ENCODE peak calls at places on chromosomes 4 and X, in eight cellular contexts. Z, N, Y, H, B, Q, G and O are unnamed samples.

GRCh38 chrX:35115205-35115604 is 172.6 kb downstream of the FAM47B start:
- DNase-seq in Y (no peak), Q (no peak), N (no peak), B (no peak), H (no peak), Z (peak; percentile 68), G (no peak), O (no peak)

GRCh38 chr4:111618908-111619307 is 526.3 kb upstream of the FAM241A start:
- DNase-seq in B (no peak), H (no peak), Q (no peak), G (no peak), Y (no peak), Z (peak; percentile 45), N (no peak), O (no peak)

GRCh38 chr4:32215277-32215676 is 1495.1 kb downstream of the PCDH7 start:
- DNase-seq in B (no peak), N (no peak), H (no peak), G (peak; percentile 33), Q (no peak), Z (no peak), Y (no peak), O (no peak)

GRCh38 chr4:10108818-10109783 is 7.5 kb downstream of the WDR1 start:
- DNase-seq in G (no peak), Z (no peak), B (no peak), H (no peak), Q (no peak), N (no peak), Y (no peak), O (no peak)

GRCh38 chr4:102647117-102647516 is 113.7 kb downstream of the MANBA start:
- DNase-seq in N (no peak), G (no peak), B (no peak), H (no peak), Z (no peak), Y (no peak), Q (no peak), O (no peak)

GRCh38 chr4:89469930-89470375 is 162.4 kb upstream of the GPRIN3 start:
- DNase-seq in B (no peak), G (no peak), H (peak; percentile 93), Q (no peak), Y (no peak), Z (peak; percentile 94), N (no peak), O (peak; percentile 19)

GRCh38 chr4:93780080-93780479 is 48.5 kb upstream of the ATOH1 start:
- DNase-seq in Z (no peak), Y (no peak), B (no peak), Q (no peak), H (no peak), N (no peak), G (no peak), O (no peak)

GRCh38 chrX:1535241-1536041 is 1.5 kb downstream of the P2RY8 start:
- DNase-seq in B (no peak), Z (no peak), Y (no peak), H (no peak), N (no peak), G (no peak), Q (no peak), O (peak; percentile 79)

GRCh38 chrX:40167240-40168182 is 69.8 kb upstream of the BCOR start:
- DNase-seq in N (no peak), Q (no peak), G (peak; percentile 72), Z (no peak), Y (no peak), H (no peak), B (no peak), O (no peak)

GRCh38 chr4:75598390-75598789 is 31.9 kb downstream of the CDKL2 start:
- DNase-seq in H (no peak), Y (no peak), Z (peak; percentile 55), G (no peak), N (no peak), Q (no peak), B (no peak), O (no peak)

GRCh38 chr4:98199247-98199646 is 56.0 kb upstream of the STPG2 start:
- DNase-seq in Y (no peak), Z (no peak), G (no peak), Q (no peak), H (no peak), B (no peak), N (no peak), O (no peak)

GRCh38 chr4:171117457-171117856 is 695.7 kb upstream of the GALNTL6 start:
- DNase-seq in Q (no peak), G (no peak), N (no peak), Z (no peak), H (no peak), Y (no peak), B (no peak), O (no peak)

GRCh38 chr4:107392951-107393350 is 327.1 kb downstream of the PAPSS1 start:
- DNase-seq in N (peak; percentile 28), H (peak; percentile 71), B (no peak), G (no peak), Z (peak; percentile 2), Q (no peak), Y (no peak), O (no peak)

GRCh38 chr4:112860731-112861377 is 188.6 kb upstream of the ANK2 start:
- DNase-seq in H (no peak), N (no peak), Q (peak; percentile 21), Y (peak; percentile 36), B (no peak), G (no peak), Z (no peak), O (no peak)

GRCh38 chr4:36244257-36245084 is at the start of gene ARAP2:
- DNase-seq in G (peak; percentile 76), N (no peak), Q (no peak), B (no peak), Y (no peak), Z (peak; percentile 47), H (no peak), O (peak; percentile 87)

GRCh38 chr4:172726001-172726423 is 442.6 kb upstream of the GALNT7 start:
- DNase-seq in H (no peak), Y (no peak), B (no peak), Q (no peak), G (no peak), Z (no peak), N (no peak), O (no peak)

GRCh38 chr4:172727631-172728030 is 441.0 kb upstream of the GALNT7 start:
- DNase-seq in Y (no peak), Q (no peak), N (no peak), H (no peak), G (no peak), Z (no peak), B (no peak), O (no peak)

DNA sequence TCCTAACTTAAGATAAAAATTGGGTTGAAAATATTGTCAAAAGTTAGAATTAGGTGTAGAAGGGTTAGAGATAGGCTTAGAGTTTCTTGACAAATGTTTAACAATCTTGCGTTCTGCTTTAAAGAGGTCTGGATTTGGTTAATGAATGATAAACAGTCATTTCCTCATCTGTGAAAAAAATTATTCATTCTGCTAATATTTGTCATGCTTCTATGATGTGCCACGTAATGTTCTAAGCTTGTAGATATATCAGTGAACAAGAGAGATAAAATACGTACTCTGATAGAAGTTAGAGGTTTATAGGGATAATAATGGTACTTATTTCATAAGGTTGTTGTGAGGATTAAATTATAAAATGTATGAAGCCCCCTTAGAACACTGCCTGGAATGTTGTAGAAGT is 443.0 kb upstream of the GALNT7 start:
- DNase-seq in Z (no peak), H (no peak), B (no peak), Q (no peak), N (no peak), G (no peak), Y (no peak), O (no peak)
- H3K4me3 ChIP-seq in Z (no peak overlapping the region), H (no peak overlapping the region), B (no peak overlapping the region), Q (no peak overlapping the region), N (no peak overlapping the region), G (no peak overlapping the region), Y (no peak overlapping the region), O (no peak overlapping the region)

GRCh38 chr4:4226606-4227438 is at the start of gene OTOP1:
- DNase-seq in Z (no peak), B (no peak), H (no peak), G (peak; percentile 51), Q (no peak), Y (no peak), N (peak; percentile 9), O (no peak)
- H3K4me3 ChIP-seq in Z (no peak within 1 kb of the TSS), B (no peak within 1 kb of the TSS), H (no peak within 1 kb of the TSS), G (no peak within 1 kb of the TSS), Q (peak within 1 kb of the TSS; percentile 24), Y (peak within 1 kb of the TSS; percentile 36), N (no peak within 1 kb of the TSS), O (no peak within 1 kb of the TSS)

DNA sequence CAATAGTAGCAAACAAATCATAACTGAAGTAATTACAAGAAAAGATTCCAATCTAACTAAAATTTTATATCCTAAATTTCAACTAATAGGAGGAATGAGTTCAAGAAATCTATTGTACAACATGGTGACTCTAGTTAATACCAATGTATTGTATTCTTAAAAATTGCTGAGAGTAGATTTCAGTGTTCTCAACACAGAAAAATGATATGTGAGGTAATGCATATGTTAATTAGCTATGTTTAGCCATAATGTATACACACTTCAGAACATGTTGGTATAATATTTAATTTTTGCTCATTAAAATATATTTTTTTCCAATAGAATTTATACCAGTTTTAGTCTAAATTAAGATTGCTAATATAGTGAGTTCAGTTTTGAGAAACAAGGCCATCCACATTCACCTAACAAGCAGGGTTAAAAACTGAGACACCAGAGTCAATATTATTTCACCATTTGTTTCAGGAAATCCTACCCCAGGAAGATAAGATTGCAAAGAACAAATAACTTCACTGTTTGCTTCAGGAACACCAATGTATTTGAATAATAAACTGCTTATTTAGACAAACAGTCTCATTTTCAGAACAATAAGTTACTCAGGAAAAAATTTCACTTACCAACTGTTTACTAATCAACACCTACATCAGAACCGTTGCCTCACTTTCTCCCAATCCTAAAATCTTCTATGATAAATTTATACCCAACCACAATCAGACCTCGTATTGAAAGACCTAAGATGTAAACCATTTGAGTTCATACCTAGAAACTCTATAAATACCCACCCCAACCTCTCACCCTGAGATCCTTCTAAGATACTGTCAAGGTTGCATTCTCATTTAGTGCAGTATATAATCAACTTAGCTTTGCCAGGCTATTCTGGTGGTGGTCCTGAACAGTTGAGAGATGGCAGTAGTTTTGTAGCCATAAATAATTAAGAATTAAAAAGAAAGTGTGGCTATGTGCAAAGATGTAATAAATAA is 132.8 kb downstream of the MAB21L2 start:
- DNase-seq in Q (no peak), Z (no peak), G (no peak), Y (no peak), H (no peak), B (no peak), N (no peak), O (no peak)
- H3K4me3 ChIP-seq in Q (no peak overlapping the region), Z (no peak overlapping the region), G (no peak overlapping the region), Y (no peak overlapping the region), H (no peak overlapping the region), B (no peak overlapping the region), N (no peak overlapping the region), O (no peak overlapping the region)

DNA sequence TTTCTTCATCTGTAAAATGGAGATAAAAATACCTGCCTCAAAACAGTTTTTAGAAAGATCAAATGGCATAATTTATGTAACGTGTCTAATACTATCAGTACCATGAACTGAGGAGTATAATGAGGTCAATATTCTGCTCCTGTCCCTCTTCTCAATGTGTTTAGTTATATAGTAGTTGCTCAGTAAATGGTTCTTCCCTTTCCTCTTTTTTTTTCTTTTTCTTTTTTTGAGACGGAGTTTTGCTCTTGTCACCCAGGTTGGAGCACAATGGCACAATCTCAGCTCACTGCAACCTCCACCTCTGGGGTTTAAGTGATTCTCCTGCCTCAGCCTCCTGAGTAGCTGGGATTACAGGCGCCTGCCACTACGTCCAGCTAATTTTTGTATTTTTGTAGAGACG is 1.3 kb downstream of the YIPF6 start:
- DNase-seq in G (no peak), Q (no peak), Y (no peak), B (no peak), Z (no peak), N (no peak), H (no peak), O (no peak)
- H3K4me3 ChIP-seq in G (no peak overlapping the region), Q (no peak overlapping the region), Y (no peak overlapping the region), B (peak overlapping the region; percentile 62), Z (no peak overlapping the region), N (peak overlapping the region; percentile 90), H (peak overlapping the region; percentile 70), O (peak overlapping the region; percentile 80)